ENCODE peak calls at places on chromosomes 13 and 19, in eight cellular contexts. L is foreskin fibroblast; E is heart right ventricle; R is HFFc6; J is epithelial cell of prostate; W is stimulated activated CD8-positive, alpha-beta memory T cell treated with anti-CD3 and anti-CD28 coated beads, Interleukin-7, amount 100 ng/mL, for 4 hours; B is stimulated activated CD4-positive, alpha-beta T cell treated with anti-CD3 and anti-CD28 coated beads, TNF-alpha, amount 100 ng/mL, for 1 hour; U is neural progenitor cell. K is an unnamed sample.

GRCh38 chr13:41648314-41648935 is 191.1 kb downstream of the RGCC start:
- DNase-seq in L (peak; percentile 60), E (no peak), R (no peak), J (peak; percentile 58), W (no peak), B (no peak), U (no peak), K (no peak)

GRCh38 chr19:57537953-57538547 is 10.9 kb downstream of the ZNF549 start:
- DNase-seq in L (no peak), E (no peak), R (no peak), J (no peak), W (no peak), B (no peak), U (no peak), K (no peak)

GRCh38 chr19:28874742-28875141 is 338.2 kb downstream of the UQCRFS1 start:
- DNase-seq in L (no peak), E (no peak), R (no peak), J (no peak), W (no peak), B (no peak), U (no peak), K (no peak)

GRCh38 chr13:41137951-41138350 is 5.3 kb upstream of the KBTBD6 start:
- DNase-seq in L (peak; percentile 55), E (no peak), R (peak; percentile 65), J (peak; percentile 70), W (no peak), B (no peak), U (no peak), K (no peak)

GRCh38 chr19:15453091-15453498 is 3.3 kb upstream of the WIZ start:
- DNase-seq in L (no peak), E (no peak), R (no peak), J (no peak), W (no peak), B (no peak), U (peak; percentile 64), K (no peak)

GRCh38 chr13:99281811-99282263 is 23.7 kb upstream of the GPR18 start:
- DNase-seq in L (no peak), E (peak; percentile 35), R (no peak), J (no peak), W (peak; percentile 39), B (no peak), U (no peak), K (peak; percentile 58)

GRCh38 chr19:8445488-8446001 is 770 bp downstream of the HNRNPM start:
- DNase-seq in L (peak; percentile 16), E (peak; percentile 69), R (no peak), J (no peak), W (peak; percentile 39), B (no peak), U (peak; percentile 78), K (peak; percentile 31)

GRCh38 chr13:38687246-38688229 is 661 bp downstream of the FREM2 start:
- DNase-seq in L (no peak), E (no peak), R (no peak), J (no peak), W (no peak), B (no peak), U (peak; percentile 68), K (no peak)

GRCh38 chr13:106859505-106859904 is 291.6 kb upstream of the ARGLU1 start:
- DNase-seq in L (no peak), E (no peak), R (no peak), J (no peak), W (no peak), B (no peak), U (peak; percentile 20), K (no peak)

GRCh38 chr19:18205180-18205915 is 1.5 kb upstream of the RAB3A start:
- DNase-seq in L (peak; percentile 65), E (peak; percentile 92), R (peak; percentile 50), J (no peak), W (peak; percentile 53), B (no peak), U (peak; percentile 77), K (no peak)

GRCh38 chr13:51635137-51635878 is 51.0 kb downstream of the WDFY2 start:
- DNase-seq in L (no peak), E (no peak), R (no peak), J (no peak), W (no peak), B (no peak), U (no peak), K (no peak)

GRCh38 chr19:34218818-34219164 is 35.6 kb upstream of the GARRE1 start:
- DNase-seq in L (no peak), E (no peak), R (no peak), J (no peak), W (no peak), B (no peak), U (no peak), K (no peak)

GRCh38 chr13:33179463-33179862 is 106.1 kb downstream of the STARD13 start:
- DNase-seq in L (no peak), E (no peak), R (no peak), J (no peak), W (no peak), B (no peak), U (no peak), K (no peak)

GRCh38 chr13:44230736-44231135 is 142.9 kb upstream of the SERP2 start:
- DNase-seq in L (no peak), E (no peak), R (no peak), J (no peak), W (no peak), B (no peak), U (no peak), K (no peak)

GRCh38 chr13:74907788-74908187 is 574.2 kb downstream of the TBC1D4 start:
- DNase-seq in L (no peak), E (no peak), R (no peak), J (no peak), W (no peak), B (no peak), U (no peak), K (no peak)

GRCh38 chr19:34265221-34265650 is 10.9 kb downstream of the GARRE1 start:
- DNase-seq in L (no peak), E (peak; percentile 41), R (no peak), J (peak; percentile 33), W (no peak), B (no peak), U (no peak), K (no peak)

GRCh38 chr19:2164020-2164988 is 571 bp downstream of the DOT1L start:
- DNase-seq in L (no peak), E (no peak), R (no peak), J (no peak), W (no peak), B (no peak), U (peak; percentile 73), K (no peak)

GRCh38 chr19:44113784-44114390 is 688 bp downstream of the ZNF225 start:
- DNase-seq in L (no peak), E (peak; percentile 5), R (no peak), J (no peak), W (no peak), B (no peak), U (peak; percentile 20), K (no peak)

GRCh38 chr19:3224346-3225325 is at the start of gene CELF5:
- DNase-seq in L (peak; percentile 10), E (no peak), R (no peak), J (no peak), W (peak; percentile 56), B (peak; percentile 28), U (peak; percentile 91), K (no peak)

GRCh38 chr13:100197591-100198365 is 108.9 kb downstream of the PCCA start:
- DNase-seq in L (no peak), E (no peak), R (no peak), J (no peak), W (no peak), B (no peak), U (no peak), K (no peak)

GRCh38 chr13:106003651-106004050 is 531.8 kb downstream of the EFNB2 start:
- DNase-seq in L (no peak), E (no peak), R (no peak), J (no peak), W (no peak), B (no peak), U (no peak), K (no peak)

GRCh38 chr19:43540381-43540780 is 7.4 kb downstream of the ZNF575 start:
- DNase-seq in L (no peak), E (no peak), R (no peak), J (no peak), W (no peak), B (no peak), U (no peak), K (no peak)

GRCh38 chr13:26983533-26984315 is 187.9 kb downstream of the USP12 start:
- DNase-seq in L (no peak), E (no peak), R (no peak), J (no peak), W (no peak), B (no peak), U (no peak), K (no peak)

GRCh38 chr19:10742494-10742893 is 24.6 kb downstream of the DNM2 start:
- DNase-seq in L (no peak), E (no peak), R (no peak), J (no peak), W (no peak), B (no peak), U (no peak), K (no peak)

GRCh38 chr19:15126511-15126910 is 19.3 kb downstream of the SYDE1 start:
- DNase-seq in L (no peak), E (no peak), R (peak; percentile 61), J (no peak), W (no peak), B (no peak), U (no peak), K (no peak)

GRCh38 chr19:2345794-2346663 is 14.0 kb upstream of the TMPRSS9 start:
- DNase-seq in L (no peak), E (no peak), R (no peak), J (no peak), W (no peak), B (no peak), U (no peak), K (no peak)

GRCh38 chr13:106350208-106350607 is 185.3 kb downstream of the EFNB2 start:
- DNase-seq in L (no peak), E (no peak), R (no peak), J (no peak), W (no peak), B (no peak), U (no peak), K (no peak)

GRCh38 chr13:39888865-39889810 is 233.7 kb downstream of the COG6 start:
- DNase-seq in L (no peak), E (no peak), R (no peak), J (no peak), W (no peak), B (no peak), U (no peak), K (no peak)

GRCh38 chr13:111662451-111662850 is 342.0 kb downstream of the TEX29 start:
- DNase-seq in L (no peak), E (no peak), R (no peak), J (no peak), W (no peak), B (no peak), U (no peak), K (no peak)

K was measured in memory B cell.